ENCODE peak calls at places on chromosomes 16 and 17, in five cellular contexts. F, T, L, Q and I are unnamed samples.

GRCh38 chr16:55754056-55754455 is 78.8 kb downstream of the CES1 start:
- DNase-seq in F (no peak), L (no peak), Q (no peak), T (no peak), I (no peak)

GRCh38 chr16:6032438-6032837 is 934.8 kb upstream of the EEF2KMT start:
- DNase-seq in T (no peak), L (no peak), F (no peak), Q (no peak), I (no peak)

GRCh38 chr16:1591306-1591705 is 20.6 kb downstream of the IFT140 start:
- DNase-seq in T (no peak), F (no peak), Q (no peak), L (no peak), I (no peak)

GRCh38 chr16:48499822-48500440 is 110.0 kb downstream of the N4BP1 start:
- DNase-seq in Q (no peak), L (peak; percentile 75), F (peak; percentile 61), T (no peak), I (no peak)

GRCh38 chr17:6303664-6304063 is 131.3 kb downstream of the AIPL1 start:
- DNase-seq in L (no peak), F (peak; percentile 1), Q (peak; percentile 63), T (no peak), I (no peak)

GRCh38 chr17:2420131-2420530 is 19.3 kb upstream of the MNT start:
- DNase-seq in Q (no peak), F (no peak), L (no peak), T (no peak), I (no peak)

GRCh38 chr16:48064971-48065370 is 90.8 kb downstream of the ABCC12 start:
- DNase-seq in Q (no peak), L (no peak), F (no peak), T (no peak), I (no peak)

GRCh38 chr17:41511130-41511529 is 5.7 kb upstream of the KRT13 start:
- DNase-seq in L (no peak), F (no peak), Q (no peak), T (no peak), I (no peak)

GRCh38 chr17:64728041-64728695 is 66.1 kb upstream of the SMURF2 start:
- DNase-seq in L (no peak), F (no peak), Q (no peak), T (no peak), I (no peak)

GRCh38 chr17:78322858-78323455 is 36.9 kb downstream of the SOCS3 start:
- DNase-seq in F (no peak), L (no peak), T (no peak), Q (no peak), I (peak; percentile 33)

GRCh38 chr17:42067371-42068180 is 17.2 kb upstream of the C17orf113 start:
- DNase-seq in F (peak; percentile 10), L (no peak), T (no peak), Q (peak; percentile 80), I (peak; percentile 89)

GRCh38 chr17:10673318-10673717 is 16.2 kb upstream of the MYH3 start:
- DNase-seq in F (no peak), L (no peak), Q (no peak), T (no peak), I (no peak)

GRCh38 chr16:84360748-84361147 is 7.6 kb upstream of the ATP2C2 start:
- DNase-seq in T (no peak), Q (no peak), L (no peak), F (no peak), I (no peak)

GRCh38 chr16:75695708-75696107 is 5.6 kb downstream of the DUXB start:
- DNase-seq in T (no peak), F (no peak), L (no peak), Q (no peak), I (no peak)

GRCh38 chr17:16945513-16946201 is 26.3 kb downstream of the TNFRSF13B start:
- DNase-seq in Q (no peak), L (no peak), T (no peak), F (no peak), I (no peak)

GRCh38 chr17:56595831-56596740 is 2.6 kb downstream of the NOG start:
- DNase-seq in T (no peak), F (no peak), L (no peak), Q (peak; percentile 10), I (peak; percentile 69)

GRCh38 chr17:27545562-27546229 is 85.3 kb upstream of the LGALS9 start:
- DNase-seq in L (no peak), Q (no peak), F (no peak), T (no peak), I (no peak)

GRCh38 chr17:42472709-42473521 is 14.2 kb downstream of the ATP6V0A1 start:
- DNase-seq in Q (no peak), L (peak; percentile 70), T (no peak), F (peak; percentile 73), I (no peak)

GRCh38 chr17:76414334-76415295 is 30.2 kb downstream of the SPHK1 start:
- DNase-seq in T (no peak), F (no peak), Q (no peak), L (no peak), I (peak; percentile 88)

GRCh38 chr16:528111-529011 is 849 bp downstream of the CAPN15 start:
- DNase-seq in F (peak; percentile 47), T (no peak), Q (no peak), L (no peak), I (no peak)

GRCh38 chr16:30010817-30011504 is at the start of gene DOC2A:
- DNase-seq in T (no peak), Q (peak; percentile 18), F (no peak), L (no peak), I (peak; percentile 85)

GRCh38 chr16:80034469-80034826 is 433.9 kb upstream of the MAF start:
- DNase-seq in Q (no peak), F (no peak), T (no peak), L (no peak), I (no peak)

GRCh38 chr16:49484454-49484853 is 110.8 kb downstream of the C16orf78 start:
- DNase-seq in L (no peak), Q (peak; percentile 62), T (no peak), F (no peak), I (peak; percentile 74)

GRCh38 chr16:83802135-83802534 is 5.6 kb upstream of the HSBP1 start:
- DNase-seq in T (no peak), F (peak; percentile 71), Q (no peak), L (peak; percentile 33), I (no peak)

GRCh38 chr17:17059301-17059890 is 17.1 kb downstream of the MPRIP start:
- DNase-seq in T (no peak), Q (no peak), L (no peak), F (no peak), I (no peak)

GRCh38 chr16:2775317-2775716 is 1.8 kb downstream of the ELOB start:
- DNase-seq in T (no peak), Q (no peak), F (no peak), L (no peak), I (no peak)

GRCh38 chr16:84925092-84925772 is 86.1 kb downstream of the ZDHHC7 start:
- DNase-seq in Q (peak; percentile 72), F (no peak), T (peak; percentile 24), L (no peak), I (peak; percentile 77)

GRCh38 chr17:48756816-48757215 is 28.3 kb upstream of the HOXB13 start:
- DNase-seq in T (no peak), F (no peak), Q (no peak), L (no peak), I (no peak)

GRCh38 chr17:66633322-66633965 is 201.5 kb upstream of the CACNG5 start:
- DNase-seq in Q (no peak), F (peak; percentile 24), L (no peak), T (peak; percentile 9), I (no peak)

GRCh38 chr16:4679854-4680636 is 13.3 kb upstream of the NUDT16L1 start:
- DNase-seq in F (no peak), Q (no peak), L (peak; percentile 36), T (no peak), I (no peak)

GRCh38 chr17:66354981-66355380 is 52.6 kb downstream of the PRKCA start:
- DNase-seq in T (no peak), L (peak; percentile 54), F (no peak), Q (no peak), I (no peak)

GRCh38 chr16:24511174-24511573 is 28.2 kb upstream of the RBBP6 start:
- DNase-seq in L (no peak), F (no peak), T (no peak), Q (no peak), I (no peak)

GRCh38 chr16:23842137-23842600 is 6.4 kb downstream of the PRKCB start:
- DNase-seq in Q (no peak), F (no peak), T (no peak), L (no peak), I (no peak)

GRCh38 chr17:32693135-32693897 is 183.6 kb downstream of the MYO1D start:
- DNase-seq in Q (no peak), L (no peak), F (no peak), T (no peak), I (no peak)

GRCh38 chr16:82580293-82580900 is 46.4 kb upstream of the CDH13 start:
- DNase-seq in L (no peak), Q (peak; percentile 21), F (no peak), T (no peak), I (peak; percentile 55)

GRCh38 chr16:278863-279366 is 1.5 kb upstream of the ARHGDIG start:
- DNase-seq in T (no peak), Q (no peak), L (no peak), F (no peak), I (no peak)

GRCh38 chr17:79620207-79621038 is 9.6 kb upstream of the RBFOX3 start:
- DNase-seq in F (no peak), T (no peak), Q (no peak), L (no peak), I (peak; percentile 29)